ENCODE peak calls at places on chromosomes 12 and 14, in four cellular contexts. J is HepG2, F is GM12878, T is K562. O is an unnamed sample.

GRCh38 chr12:27865421-27865820 is 85.4 kb upstream of the MANSC4 start:
- DNase-seq in F (no peak), J (no peak), T (no peak), O (no peak)

GRCh38 chr14:36604757-36605505 is 22.5 kb upstream of the NKX2-8 start:
- DNase-seq in F (no peak), T (peak), J (peak), O (peak)

GRCh38 chr12:11810962-11811361 is 161.5 kb downstream of the ETV6 start:
- DNase-seq in F (no peak), T (no peak), J (no peak), O (no peak)

GRCh38 chr12:60980558-60980957 is 1279.6 kb upstream of the USP15 start:
- DNase-seq in T (no peak), J (no peak), F (no peak), O (no peak)

GRCh38 chr14:70881549-70882174 is 25.6 kb upstream of the PCNX1 start:
- DNase-seq in T (no peak), F (peak), J (no peak), O (no peak)

GRCh38 chr14:48417715-48418500 is 742.5 kb upstream of the MDGA2 start:
- DNase-seq in F (no peak), T (no peak), J (no peak), O (no peak)

GRCh38 chr14:96589577-96589976 is 87.4 kb downstream of the PAPOLA start:
- DNase-seq in T (no peak), J (no peak), F (no peak), O (no peak)

GRCh38 chr12:69433653-69434052 is 36.5 kb upstream of the FRS2 start:
- DNase-seq in F (no peak), J (no peak), T (no peak), O (no peak)

GRCh38 chr14:29548948-29549370 is 378.7 kb downstream of the PRKD1 start:
- DNase-seq in J (peak), F (peak), T (peak), O (peak)

GRCh38 chr14:51616724-51617409 is 34.8 kb upstream of the FRMD6 start:
- DNase-seq in T (no peak), F (no peak), J (peak), O (peak)

GRCh38 chr14:75299064-75299463 is 20.4 kb downstream of the FOS start:
- DNase-seq in J (no peak), F (no peak), T (no peak), O (no peak)

GRCh38 chr14:88321692-88322504 is 1.2 kb downstream of the KCNK10 start:
- DNase-seq in J (no peak), T (no peak), F (no peak), O (no peak)

GRCh38 chr14:60648934-60649814 is at the start of gene SIX1:
- DNase-seq in F (no peak), T (peak), J (peak), O (peak)

GRCh38 chr12:114395755-114396152 is 10.2 kb downstream of the TBX5 start:
- DNase-seq in J (no peak), F (no peak), T (no peak), O (no peak)

GRCh38 chr12:90618606-90619005 is 336.4 kb downstream of the CCER1 start:
- DNase-seq in J (no peak), T (no peak), F (no peak), O (no peak)

GRCh38 chr12:58877243-58877743 is 43.0 kb downstream of the LRIG3 start:
- DNase-seq in J (peak), T (no peak), F (no peak), O (peak)

GRCh38 chr14:99702115-99702514 is 18.0 kb downstream of the CYP46A1 start:
- DNase-seq in F (no peak), J (no peak), T (no peak), O (no peak)

GRCh38 chr12:39440781-39441180 is 2.1 kb downstream of the KIF21A start:
- DNase-seq in F (no peak), J (no peak), T (no peak), O (peak)

GRCh38 chr12:1925125-1925963 is 6.9 kb upstream of the CACNA2D4 start:
- DNase-seq in J (no peak), T (no peak), F (no peak), O (no peak)

GRCh38 chr12:65123435-65124063 is 2.4 kb upstream of the WIF1 start:
- DNase-seq in F (peak), T (no peak), J (peak), O (no peak)

GRCh38 chr12:124694250-124694649 is 126.8 kb upstream of the NCOR2 start:
- DNase-seq in J (no peak), F (no peak), T (no peak), O (no peak)

GRCh38 chr12:132309162-132310086 is 20.0 kb downstream of the GALNT9 start:
- DNase-seq in J (no peak), T (no peak), F (no peak), O (no peak)

GRCh38 chr12:47039079-47039478 is 40.3 kb upstream of the PCED1B start:
- DNase-seq in F (no peak), J (no peak), T (no peak), O (peak)

GRCh38 chr12:96108321-96108720 is 72.9 kb upstream of the LTA4H start:
- DNase-seq in J (no peak), T (no peak), F (no peak), O (no peak)

GRCh38 chr12:94650143-94651056 is at the start of gene TMCC3:
- DNase-seq in F (no peak), J (no peak), T (no peak), O (peak)

GRCh38 chr12:116529686-116530085 is 29.5 kb upstream of the MAP1LC3B2 start:
- DNase-seq in J (no peak), F (no peak), T (no peak), O (no peak)
- TF ChIP-seq MYC in J (no peak), F (no peak), T (no peak), O (no peak)

GRCh38 chr14:92914087-92914656 is 8.8 kb upstream of the CHGA start:
- DNase-seq in J (peak), F (no peak), T (peak), O (no peak)
- TF ChIP-seq CEBPB in J (no peak), F (no peak), T (no peak), O (no peak)

GRCh38 chr14:34711169-34711568 is 3.2 kb downstream of the CFL2 start:
- DNase-seq in T (no peak), F (peak), J (no peak), O (no peak)
- TF ChIP-seq MYC in T (no peak), F (no peak), J (no peak), O (no peak)

GRCh38 chr12:104219361-104219892 is 3.8 kb downstream of the TXNRD1 start:
- DNase-seq in T (no peak), F (no peak), J (peak), O (peak)
- TF ChIP-seq CEBPB in T (no peak), F (no peak), J (no peak), O (peak)

GRCh38 chr14:65187421-65188049 is 85.2 kb upstream of the MAX start:
- DNase-seq in F (no peak), J (no peak), T (no peak), O (no peak)
- TF ChIP-seq MYC in F (no peak), J (no peak), T (no peak), O (no peak)

DNA sequence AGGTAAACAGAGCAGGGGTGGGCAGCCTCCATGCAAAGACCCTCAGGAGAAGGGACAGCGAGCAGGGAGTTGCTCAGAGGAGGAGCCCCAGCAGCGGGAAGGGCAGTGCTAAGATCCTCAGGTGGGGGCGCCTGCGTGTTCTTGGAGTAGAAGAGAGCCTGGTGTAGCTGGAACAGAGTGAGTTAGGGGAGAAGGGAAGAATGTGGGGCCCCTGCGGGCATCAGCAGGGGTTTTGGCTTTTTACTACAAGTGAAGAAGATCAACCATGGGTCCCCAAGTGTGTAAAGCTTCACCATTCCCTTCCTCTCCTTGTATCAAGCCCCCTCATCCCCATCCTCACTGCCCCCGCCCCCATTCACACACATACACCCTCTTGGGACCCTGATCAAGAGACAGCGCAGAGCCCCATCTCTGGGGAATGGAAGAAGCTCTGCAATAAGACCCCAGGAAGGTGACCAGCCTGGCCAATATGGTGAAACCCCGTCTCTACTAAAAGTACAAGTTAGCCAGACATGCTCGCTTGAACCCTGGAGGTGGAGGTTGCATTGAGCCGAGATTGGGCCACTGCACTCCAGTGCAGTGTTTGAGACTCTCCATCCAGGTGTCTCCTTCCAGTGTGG is 10.2 kb upstream of the TMEM119 start:
- DNase-seq in T (no peak), J (no peak), F (no peak), O (no peak)
- TF ChIP-seq CEBPB in T (no peak), J (no peak), F (no peak), O (no peak)

GRCh38 chr12:122116707-122117535 is 38.4 kb downstream of the MLXIP start:
- DNase-seq in F (no peak), T (no peak), J (no peak), O (peak)

GRCh38 chr12:122106891-122107660 is 28.5 kb downstream of the MLXIP start:
- DNase-seq in J (no peak), T (no peak), F (no peak), O (no peak)

GRCh38 chr12:122111070-122111750 is 32.7 kb downstream of the MLXIP start:
- DNase-seq in T (no peak), J (no peak), F (no peak), O (no peak)
- TF ChIP-seq MYC in T (no peak), J (no peak), F (no peak), O (no peak)